ENCODE peak calls at places on chromosomes 3 and 15, in nine cellular contexts. One of them, this sample, is unnamed.

GRCh38 chr15:58732620-58733363 is 16.7 kb downstream of the ADAM10 start:
- DNase-seq in erythroblast: peak; percentile 64
- DNase-seq in stimulated activated CD8-positive, alpha-beta memory T cell treated with anti-CD3 and anti-CD28 coated beads, Interleukin-12 subunit alpha, Interleukin-12 subunit beta, amount 100 ng/mL, for 1 hour: no peak
- DNase-seq in HTR-8/SVneo: no peak
- DNase-seq in pulmonary artery endothelial cell: no peak
- DNase-seq in effector memory CD4-positive, alpha-beta T cell: no peak
- DNase-seq in M059J: no peak
- DNase-seq in HL-60: no peak
- DNase-seq in T-helper 1 cell: no peak
- DNase-seq in this sample: no peak

GRCh38 chr15:78210349-78210717 is 24.0 kb downstream of the ACSBG1 start:
- DNase-seq in T-helper 1 cell: no peak
- DNase-seq in erythroblast: no peak
- DNase-seq in pulmonary artery endothelial cell: no peak
- DNase-seq in HTR-8/SVneo: no peak
- DNase-seq in effector memory CD4-positive, alpha-beta T cell: no peak
- DNase-seq in M059J: no peak
- DNase-seq in HL-60: no peak
- DNase-seq in stimulated activated CD8-positive, alpha-beta memory T cell treated with anti-CD3 and anti-CD28 coated beads, Interleukin-12 subunit alpha, Interleukin-12 subunit beta, amount 100 ng/mL, for 1 hour: no peak
- DNase-seq in this sample: no peak

GRCh38 chr3:157369712-157370447 is 66.8 kb upstream of the PTX3 start:
- DNase-seq in T-helper 1 cell: no peak
- DNase-seq in erythroblast: no peak
- DNase-seq in M059J: no peak
- DNase-seq in effector memory CD4-positive, alpha-beta T cell: no peak
- DNase-seq in HTR-8/SVneo: no peak
- DNase-seq in stimulated activated CD8-positive, alpha-beta memory T cell treated with anti-CD3 and anti-CD28 coated beads, Interleukin-12 subunit alpha, Interleukin-12 subunit beta, amount 100 ng/mL, for 1 hour: no peak
- DNase-seq in HL-60: no peak
- DNase-seq in pulmonary artery endothelial cell: no peak
- DNase-seq in this sample: peak; percentile 88

GRCh38 chr3:103991461-103992115 is 1375.1 kb upstream of the ALCAM start:
- DNase-seq in T-helper 1 cell: no peak
- DNase-seq in pulmonary artery endothelial cell: no peak
- DNase-seq in M059J: peak; percentile 43
- DNase-seq in HTR-8/SVneo: peak; percentile 3
- DNase-seq in erythroblast: peak; percentile 5
- DNase-seq in effector memory CD4-positive, alpha-beta T cell: no peak
- DNase-seq in stimulated activated CD8-positive, alpha-beta memory T cell treated with anti-CD3 and anti-CD28 coated beads, Interleukin-12 subunit alpha, Interleukin-12 subunit beta, amount 100 ng/mL, for 1 hour: no peak
- DNase-seq in HL-60: no peak
- DNase-seq in this sample: no peak

GRCh38 chr15:41936649-41937567 is 35.4 kb downstream of the EHD4 start:
- DNase-seq in HTR-8/SVneo: no peak
- DNase-seq in HL-60: no peak
- DNase-seq in effector memory CD4-positive, alpha-beta T cell: peak; percentile 81
- DNase-seq in M059J: no peak
- DNase-seq in erythroblast: no peak
- DNase-seq in stimulated activated CD8-positive, alpha-beta memory T cell treated with anti-CD3 and anti-CD28 coated beads, Interleukin-12 subunit alpha, Interleukin-12 subunit beta, amount 100 ng/mL, for 1 hour: peak; percentile 62
- DNase-seq in pulmonary artery endothelial cell: peak; percentile 94
- DNase-seq in T-helper 1 cell: peak; percentile 77
- DNase-seq in this sample: no peak

GRCh38 chr15:71189723-71190122 is 74.5 kb downstream of the THSD4 start:
- DNase-seq in pulmonary artery endothelial cell: no peak
- DNase-seq in HL-60: no peak
- DNase-seq in effector memory CD4-positive, alpha-beta T cell: no peak
- DNase-seq in stimulated activated CD8-positive, alpha-beta memory T cell treated with anti-CD3 and anti-CD28 coated beads, Interleukin-12 subunit alpha, Interleukin-12 subunit beta, amount 100 ng/mL, for 1 hour: no peak
- DNase-seq in erythroblast: no peak
- DNase-seq in HTR-8/SVneo: no peak
- DNase-seq in T-helper 1 cell: no peak
- DNase-seq in M059J: no peak
- DNase-seq in this sample: no peak

GRCh38 chr3:99542771-99543518 is 95.4 kb upstream of the COL8A1 start:
- DNase-seq in erythroblast: no peak
- DNase-seq in M059J: peak; percentile 66
- DNase-seq in effector memory CD4-positive, alpha-beta T cell: no peak
- DNase-seq in pulmonary artery endothelial cell: no peak
- DNase-seq in HTR-8/SVneo: no peak
- DNase-seq in HL-60: no peak
- DNase-seq in T-helper 1 cell: no peak
- DNase-seq in stimulated activated CD8-positive, alpha-beta memory T cell treated with anti-CD3 and anti-CD28 coated beads, Interleukin-12 subunit alpha, Interleukin-12 subunit beta, amount 100 ng/mL, for 1 hour: no peak
- DNase-seq in this sample: no peak

GRCh38 chr15:74781673-74782595 is at the start of gene CSK:
- DNase-seq in stimulated activated CD8-positive, alpha-beta memory T cell treated with anti-CD3 and anti-CD28 coated beads, Interleukin-12 subunit alpha, Interleukin-12 subunit beta, amount 100 ng/mL, for 1 hour: peak; percentile 58
- DNase-seq in erythroblast: peak; percentile 80
- DNase-seq in T-helper 1 cell: peak; percentile 86
- DNase-seq in effector memory CD4-positive, alpha-beta T cell: peak; percentile 74
- DNase-seq in HTR-8/SVneo: peak; percentile 85
- DNase-seq in pulmonary artery endothelial cell: no peak
- DNase-seq in M059J: peak; percentile 61
- DNase-seq in HL-60: peak; percentile 58
- DNase-seq in this sample: no peak

GRCh38 chr3:177468331-177468730 is 271.0 kb upstream of the TBL1XR1 start:
- DNase-seq in T-helper 1 cell: no peak
- DNase-seq in M059J: peak; percentile 100
- DNase-seq in stimulated activated CD8-positive, alpha-beta memory T cell treated with anti-CD3 and anti-CD28 coated beads, Interleukin-12 subunit alpha, Interleukin-12 subunit beta, amount 100 ng/mL, for 1 hour: no peak
- DNase-seq in HTR-8/SVneo: no peak
- DNase-seq in erythroblast: no peak
- DNase-seq in pulmonary artery endothelial cell: no peak
- DNase-seq in HL-60: no peak
- DNase-seq in effector memory CD4-positive, alpha-beta T cell: no peak
- DNase-seq in this sample: no peak

GRCh38 chr3:81740731-81741130 is 20.7 kb downstream of the GBE1 start:
- DNase-seq in effector memory CD4-positive, alpha-beta T cell: no peak
- DNase-seq in HTR-8/SVneo: no peak
- DNase-seq in M059J: no peak
- DNase-seq in erythroblast: no peak
- DNase-seq in pulmonary artery endothelial cell: no peak
- DNase-seq in stimulated activated CD8-positive, alpha-beta memory T cell treated with anti-CD3 and anti-CD28 coated beads, Interleukin-12 subunit alpha, Interleukin-12 subunit beta, amount 100 ng/mL, for 1 hour: no peak
- DNase-seq in T-helper 1 cell: no peak
- DNase-seq in HL-60: no peak
- DNase-seq in this sample: no peak

GRCh38 chr3:15291589-15292541 is 40.5 kb downstream of the SH3BP5 start:
- DNase-seq in M059J: peak; percentile 48
- DNase-seq in HL-60: no peak
- DNase-seq in stimulated activated CD8-positive, alpha-beta memory T cell treated with anti-CD3 and anti-CD28 coated beads, Interleukin-12 subunit alpha, Interleukin-12 subunit beta, amount 100 ng/mL, for 1 hour: peak; percentile 52
- DNase-seq in T-helper 1 cell: peak; percentile 55
- DNase-seq in erythroblast: no peak
- DNase-seq in pulmonary artery endothelial cell: peak; percentile 22
- DNase-seq in HTR-8/SVneo: no peak
- DNase-seq in effector memory CD4-positive, alpha-beta T cell: peak; percentile 59
- DNase-seq in this sample: no peak

GRCh38 chr15:44028349-44028748 is 166.7 kb downstream of the FRMD5 start:
- DNase-seq in pulmonary artery endothelial cell: no peak
- DNase-seq in M059J: peak; percentile 56
- DNase-seq in T-helper 1 cell: no peak
- DNase-seq in HTR-8/SVneo: no peak
- DNase-seq in HL-60: no peak
- DNase-seq in stimulated activated CD8-positive, alpha-beta memory T cell treated with anti-CD3 and anti-CD28 coated beads, Interleukin-12 subunit alpha, Interleukin-12 subunit beta, amount 100 ng/mL, for 1 hour: no peak
- DNase-seq in erythroblast: no peak
- DNase-seq in effector memory CD4-positive, alpha-beta T cell: no peak
- DNase-seq in this sample: no peak

GRCh38 chr3:18499256-18499655 is 74.1 kb upstream of the SATB1 start:
- DNase-seq in erythroblast: no peak
- DNase-seq in effector memory CD4-positive, alpha-beta T cell: no peak
- DNase-seq in stimulated activated CD8-positive, alpha-beta memory T cell treated with anti-CD3 and anti-CD28 coated beads, Interleukin-12 subunit alpha, Interleukin-12 subunit beta, amount 100 ng/mL, for 1 hour: no peak
- DNase-seq in pulmonary artery endothelial cell: no peak
- DNase-seq in T-helper 1 cell: no peak
- DNase-seq in M059J: no peak
- DNase-seq in HL-60: no peak
- DNase-seq in HTR-8/SVneo: no peak
- DNase-seq in this sample: no peak

GRCh38 chr3:174439621-174440349 is 419.3 kb upstream of the NAALADL2 start:
- DNase-seq in HL-60: peak; percentile 30
- DNase-seq in erythroblast: peak; percentile 27
- DNase-seq in HTR-8/SVneo: peak; percentile 26
- DNase-seq in stimulated activated CD8-positive, alpha-beta memory T cell treated with anti-CD3 and anti-CD28 coated beads, Interleukin-12 subunit alpha, Interleukin-12 subunit beta, amount 100 ng/mL, for 1 hour: no peak
- DNase-seq in pulmonary artery endothelial cell: peak; percentile 22
- DNase-seq in T-helper 1 cell: no peak
- DNase-seq in effector memory CD4-positive, alpha-beta T cell: no peak
- DNase-seq in M059J: peak; percentile 100
- DNase-seq in this sample: peak; percentile 68

GRCh38 chr3:123352134-123352554 is 96.7 kb downstream of the ADCY5 start:
- DNase-seq in erythroblast: no peak
- DNase-seq in pulmonary artery endothelial cell: no peak
- DNase-seq in M059J: no peak
- DNase-seq in HTR-8/SVneo: no peak
- DNase-seq in T-helper 1 cell: no peak
- DNase-seq in HL-60: no peak
- DNase-seq in stimulated activated CD8-positive, alpha-beta memory T cell treated with anti-CD3 and anti-CD28 coated beads, Interleukin-12 subunit alpha, Interleukin-12 subunit beta, amount 100 ng/mL, for 1 hour: no peak
- DNase-seq in effector memory CD4-positive, alpha-beta T cell: no peak
- DNase-seq in this sample: no peak

GRCh38 chr3:133891662-133892389 is 3.9 kb downstream of the RAB6B start:
- DNase-seq in erythroblast: no peak
- DNase-seq in M059J: no peak
- DNase-seq in HL-60: no peak
- DNase-seq in T-helper 1 cell: no peak
- DNase-seq in stimulated activated CD8-positive, alpha-beta memory T cell treated with anti-CD3 and anti-CD28 coated beads, Interleukin-12 subunit alpha, Interleukin-12 subunit beta, amount 100 ng/mL, for 1 hour: no peak
- DNase-seq in HTR-8/SVneo: no peak
- DNase-seq in effector memory CD4-positive, alpha-beta T cell: no peak
- DNase-seq in pulmonary artery endothelial cell: no peak
- DNase-seq in this sample: no peak

GRCh38 chr3:94036909-94037507 is 8.6 kb upstream of the STX19 start:
- DNase-seq in effector memory CD4-positive, alpha-beta T cell: no peak
- DNase-seq in pulmonary artery endothelial cell: no peak
- DNase-seq in HTR-8/SVneo: peak; percentile 18
- DNase-seq in HL-60: peak; percentile 5
- DNase-seq in erythroblast: peak; percentile 41
- DNase-seq in stimulated activated CD8-positive, alpha-beta memory T cell treated with anti-CD3 and anti-CD28 coated beads, Interleukin-12 subunit alpha, Interleukin-12 subunit beta, amount 100 ng/mL, for 1 hour: no peak
- DNase-seq in M059J: peak; percentile 53
- DNase-seq in T-helper 1 cell: no peak
- DNase-seq in this sample: no peak

GRCh38 chr3:108153451-108153981 is 62.7 kb upstream of the CD47 start:
- DNase-seq in stimulated activated CD8-positive, alpha-beta memory T cell treated with anti-CD3 and anti-CD28 coated beads, Interleukin-12 subunit alpha, Interleukin-12 subunit beta, amount 100 ng/mL, for 1 hour: peak; percentile 11
- DNase-seq in HTR-8/SVneo: no peak
- DNase-seq in HL-60: no peak
- DNase-seq in M059J: peak; percentile 82
- DNase-seq in T-helper 1 cell: peak; percentile 11
- DNase-seq in pulmonary artery endothelial cell: no peak
- DNase-seq in erythroblast: peak; percentile 77
- DNase-seq in effector memory CD4-positive, alpha-beta T cell: peak; percentile 11
- DNase-seq in this sample: no peak

GRCh38 chr15:91908401-91908800 is 54.9 kb downstream of the SLCO3A1 start:
- DNase-seq in erythroblast: no peak
- DNase-seq in HTR-8/SVneo: no peak
- DNase-seq in stimulated activated CD8-positive, alpha-beta memory T cell treated with anti-CD3 and anti-CD28 coated beads, Interleukin-12 subunit alpha, Interleukin-12 subunit beta, amount 100 ng/mL, for 1 hour: no peak
- DNase-seq in M059J: peak; percentile 80
- DNase-seq in HL-60: no peak
- DNase-seq in effector memory CD4-positive, alpha-beta T cell: no peak
- DNase-seq in T-helper 1 cell: no peak
- DNase-seq in pulmonary artery endothelial cell: no peak
- DNase-seq in this sample: no peak

This sample was measured in brain pericyte.